ENCODE peak calls at places on chromosomes 6 and 20, in six cellular contexts. One of them, this sample, is unnamed.

GRCh38 chr6:30264731-30265130 is 51.5 kb upstream of the TRIM26 start:
- DNase-seq in astrocyte of the cerebellum: no peak
- DNase-seq in sigmoid colon: no peak
- DNase-seq in heart right ventricle: no peak
- DNase-seq in epithelial cell of esophagus: no peak
- DNase-seq in tibial artery: no peak
- DNase-seq in this sample: peak

GRCh38 chr20:2220298-2220697 is 75.5 kb upstream of the TGM3 start:
- DNase-seq in astrocyte of the cerebellum: no peak
- DNase-seq in sigmoid colon: no peak
- DNase-seq in heart right ventricle: no peak
- DNase-seq in epithelial cell of esophagus: no peak
- DNase-seq in tibial artery: no peak
- DNase-seq in this sample: no peak

GRCh38 chr6:33521790-33522091 is 58.3 kb downstream of the BAK1 start:
- DNase-seq in astrocyte of the cerebellum: no peak
- DNase-seq in sigmoid colon: no peak
- DNase-seq in heart right ventricle: no peak
- DNase-seq in epithelial cell of esophagus: no peak
- DNase-seq in tibial artery: no peak
- DNase-seq in this sample: no peak

GRCh38 chr20:47392015-47392720 is 35.7 kb upstream of the ZMYND8 start:
- DNase-seq in astrocyte of the cerebellum: no peak
- DNase-seq in sigmoid colon: no peak
- DNase-seq in heart right ventricle: no peak
- DNase-seq in epithelial cell of esophagus: peak
- DNase-seq in tibial artery: no peak
- DNase-seq in this sample: peak

GRCh38 chr6:71979911-71980310 is 93.6 kb downstream of the RIMS1 start:
- DNase-seq in astrocyte of the cerebellum: no peak
- DNase-seq in sigmoid colon: no peak
- DNase-seq in heart right ventricle: no peak
- DNase-seq in epithelial cell of esophagus: peak
- DNase-seq in tibial artery: no peak
- DNase-seq in this sample: no peak

GRCh38 chr6:92263864-92264263 is 1155.5 kb downstream of the EPHA7 start:
- DNase-seq in astrocyte of the cerebellum: no peak
- DNase-seq in sigmoid colon: no peak
- DNase-seq in heart right ventricle: no peak
- DNase-seq in epithelial cell of esophagus: peak
- DNase-seq in tibial artery: no peak
- DNase-seq in this sample: no peak

GRCh38 chr6:99514089-99514488 is 1.1 kb downstream of the USP45 start:
- DNase-seq in astrocyte of the cerebellum: no peak
- DNase-seq in sigmoid colon: no peak
- DNase-seq in heart right ventricle: no peak
- DNase-seq in epithelial cell of esophagus: no peak
- DNase-seq in tibial artery: no peak
- DNase-seq in this sample: peak

GRCh38 chr20:45450097-45450818 is 19.3 kb upstream of the WFDC2 start:
- DNase-seq in astrocyte of the cerebellum: peak
- DNase-seq in sigmoid colon: peak
- DNase-seq in heart right ventricle: no peak
- DNase-seq in epithelial cell of esophagus: peak
- DNase-seq in tibial artery: no peak
- DNase-seq in this sample: peak

GRCh38 chr6:11272491-11273192 is 40.2 kb upstream of the NEDD9 start:
- DNase-seq in astrocyte of the cerebellum: no peak
- DNase-seq in sigmoid colon: no peak
- DNase-seq in heart right ventricle: no peak
- DNase-seq in epithelial cell of esophagus: no peak
- DNase-seq in tibial artery: no peak
- DNase-seq in this sample: no peak

GRCh38 chr6:165186041-165186440 is 123.4 kb downstream of the C6orf118 start:
- DNase-seq in astrocyte of the cerebellum: no peak
- DNase-seq in sigmoid colon: no peak
- DNase-seq in heart right ventricle: no peak
- DNase-seq in epithelial cell of esophagus: no peak
- DNase-seq in tibial artery: no peak
- DNase-seq in this sample: no peak

GRCh38 chr6:143449731-143450452 is 603 bp downstream of the ADAT2 start:
- DNase-seq in astrocyte of the cerebellum: peak
- DNase-seq in sigmoid colon: no peak
- DNase-seq in heart right ventricle: peak
- DNase-seq in epithelial cell of esophagus: peak
- DNase-seq in tibial artery: no peak
- DNase-seq in this sample: peak

GRCh38 chr6:25907475-25908014 is 22.9 kb downstream of the SLC17A2 start:
- DNase-seq in astrocyte of the cerebellum: no peak
- DNase-seq in sigmoid colon: no peak
- DNase-seq in heart right ventricle: no peak
- DNase-seq in epithelial cell of esophagus: no peak
- DNase-seq in tibial artery: no peak
- DNase-seq in this sample: no peak

GRCh38 chr6:3837781-3838180 is 11.4 kb upstream of the FAM50B start:
- DNase-seq in astrocyte of the cerebellum: no peak
- DNase-seq in sigmoid colon: no peak
- DNase-seq in heart right ventricle: no peak
- DNase-seq in epithelial cell of esophagus: no peak
- DNase-seq in tibial artery: no peak
- DNase-seq in this sample: no peak

GRCh38 chr6:3226422-3227362 is 761 bp downstream of the TUBB2B start:
- DNase-seq in astrocyte of the cerebellum: no peak
- DNase-seq in sigmoid colon: no peak
- DNase-seq in heart right ventricle: no peak
- DNase-seq in epithelial cell of esophagus: no peak
- DNase-seq in tibial artery: no peak
- DNase-seq in this sample: peak

GRCh38 chr6:75930954-75931689 is 141.3 kb downstream of the IMPG1 start:
- DNase-seq in astrocyte of the cerebellum: no peak
- DNase-seq in sigmoid colon: no peak
- DNase-seq in heart right ventricle: no peak
- DNase-seq in epithelial cell of esophagus: no peak
- DNase-seq in tibial artery: no peak
- DNase-seq in this sample: peak

GRCh38 chr20:33647603-33648395 is 14.3 kb upstream of the C20orf144 start:
- DNase-seq in astrocyte of the cerebellum: peak
- DNase-seq in sigmoid colon: no peak
- DNase-seq in heart right ventricle: no peak
- DNase-seq in epithelial cell of esophagus: no peak
- DNase-seq in tibial artery: peak
- DNase-seq in this sample: peak

GRCh38 chr20:61908057-61909026 is 157.3 kb downstream of the TAF4 start:
- DNase-seq in astrocyte of the cerebellum: no peak
- DNase-seq in sigmoid colon: no peak
- DNase-seq in heart right ventricle: no peak
- DNase-seq in epithelial cell of esophagus: no peak
- DNase-seq in tibial artery: no peak
- DNase-seq in this sample: no peak

GRCh38 chr6:51790946-51791345 is 296.5 kb downstream of the PKHD1 start:
- DNase-seq in astrocyte of the cerebellum: no peak
- DNase-seq in sigmoid colon: no peak
- DNase-seq in heart right ventricle: no peak
- DNase-seq in epithelial cell of esophagus: no peak
- DNase-seq in tibial artery: no peak
- DNase-seq in this sample: no peak

GRCh38 chr6:29724937-29725869 is 2.0 kb downstream of the HLA-F start:
- DNase-seq in astrocyte of the cerebellum: no peak
- DNase-seq in sigmoid colon: no peak
- DNase-seq in heart right ventricle: no peak
- DNase-seq in epithelial cell of esophagus: no peak
- DNase-seq in tibial artery: peak
- DNase-seq in this sample: no peak

GRCh38 chr6:54899986-54900385 is 53.4 kb downstream of the FAM83B start:
- DNase-seq in astrocyte of the cerebellum: no peak
- DNase-seq in sigmoid colon: no peak
- DNase-seq in heart right ventricle: no peak
- DNase-seq in epithelial cell of esophagus: no peak
- DNase-seq in tibial artery: no peak
- DNase-seq in this sample: no peak

GRCh38 chr20:8291873-8292272 is 159.8 kb downstream of the PLCB1 start:
- DNase-seq in astrocyte of the cerebellum: peak
- DNase-seq in sigmoid colon: no peak
- DNase-seq in heart right ventricle: no peak
- DNase-seq in epithelial cell of esophagus: no peak
- DNase-seq in tibial artery: no peak
- DNase-seq in this sample: peak

GRCh38 chr6:92364948-92365386 is 1054.4 kb downstream of the EPHA7 start:
- DNase-seq in astrocyte of the cerebellum: no peak
- DNase-seq in sigmoid colon: no peak
- DNase-seq in heart right ventricle: no peak
- DNase-seq in epithelial cell of esophagus: no peak
- DNase-seq in tibial artery: no peak
- DNase-seq in this sample: no peak

GRCh38 chr6:151609146-151609962 is 115.5 kb downstream of the CCDC170 start:
- DNase-seq in astrocyte of the cerebellum: no peak
- DNase-seq in sigmoid colon: peak
- DNase-seq in heart right ventricle: peak
- DNase-seq in epithelial cell of esophagus: no peak
- DNase-seq in tibial artery: peak
- DNase-seq in this sample: no peak

GRCh38 chr20:20820104-20820503 is 107.7 kb upstream of the RALGAPA2 start:
- DNase-seq in astrocyte of the cerebellum: no peak
- DNase-seq in sigmoid colon: no peak
- DNase-seq in heart right ventricle: no peak
- DNase-seq in epithelial cell of esophagus: no peak
- DNase-seq in tibial artery: no peak
- DNase-seq in this sample: no peak

GRCh38 chr6:25991785-25992412 is 29.3 kb downstream of the TRIM38 start:
- DNase-seq in astrocyte of the cerebellum: peak
- DNase-seq in sigmoid colon: peak
- DNase-seq in heart right ventricle: peak
- DNase-seq in epithelial cell of esophagus: peak
- DNase-seq in tibial artery: peak
- DNase-seq in this sample: peak

GRCh38 chr6:149140137-149140909 is 177.2 kb upstream of the TAB2 start:
- DNase-seq in astrocyte of the cerebellum: no peak
- DNase-seq in sigmoid colon: no peak
- DNase-seq in heart right ventricle: no peak
- DNase-seq in epithelial cell of esophagus: no peak
- DNase-seq in tibial artery: no peak
- DNase-seq in this sample: no peak

GRCh38 chr20:34268145-34268544 is 26.9 kb downstream of the ASIP start:
- DNase-seq in astrocyte of the cerebellum: no peak
- DNase-seq in sigmoid colon: peak
- DNase-seq in heart right ventricle: no peak
- DNase-seq in epithelial cell of esophagus: no peak
- DNase-seq in tibial artery: no peak
- DNase-seq in this sample: no peak

GRCh38 chr20:62156592-62157386 is 13.2 kb downstream of the SS18L1 start:
- DNase-seq in astrocyte of the cerebellum: no peak
- DNase-seq in sigmoid colon: no peak
- DNase-seq in heart right ventricle: peak
- DNase-seq in epithelial cell of esophagus: peak
- DNase-seq in tibial artery: no peak
- DNase-seq in this sample: peak

GRCh38 chr6:30880563-30881252 is 3.6 kb upstream of the DDR1 start:
- DNase-seq in astrocyte of the cerebellum: no peak
- DNase-seq in sigmoid colon: no peak
- DNase-seq in heart right ventricle: no peak
- DNase-seq in epithelial cell of esophagus: no peak
- DNase-seq in tibial artery: no peak
- DNase-seq in this sample: no peak

GRCh38 chr6:148398686-148399085 is 56.0 kb downstream of the SASH1 start:
- DNase-seq in astrocyte of the cerebellum: no peak
- DNase-seq in sigmoid colon: no peak
- DNase-seq in heart right ventricle: no peak
- DNase-seq in epithelial cell of esophagus: no peak
- DNase-seq in tibial artery: no peak
- DNase-seq in this sample: no peak

GRCh38 chr6:45658958-45659357 is 281.2 kb upstream of the SUPT3H start:
- DNase-seq in astrocyte of the cerebellum: no peak
- DNase-seq in sigmoid colon: no peak
- DNase-seq in heart right ventricle: no peak
- DNase-seq in epithelial cell of esophagus: no peak
- DNase-seq in tibial artery: no peak
- DNase-seq in this sample: no peak

GRCh38 chr6:28542440-28543293 is 17.0 kb downstream of the GPX5 start:
- DNase-seq in astrocyte of the cerebellum: peak
- DNase-seq in sigmoid colon: no peak
- DNase-seq in heart right ventricle: no peak
- DNase-seq in epithelial cell of esophagus: peak
- DNase-seq in tibial artery: no peak
- DNase-seq in this sample: peak
- H3K4me3 ChIP-seq in astrocyte of the cerebellum: peak
- H3K4me3 ChIP-seq in sigmoid colon: no peak
- H3K4me3 ChIP-seq in heart right ventricle: no peak
- H3K4me3 ChIP-seq in epithelial cell of esophagus: peak
- H3K4me3 ChIP-seq in tibial artery: no peak
- H3K4me3 ChIP-seq in this sample: peak

GRCh38 chr6:43703512-43704429 is 16.2 kb upstream of the MRPS18A start:
- DNase-seq in astrocyte of the cerebellum: no peak
- DNase-seq in sigmoid colon: no peak
- DNase-seq in heart right ventricle: no peak
- DNase-seq in epithelial cell of esophagus: no peak
- DNase-seq in tibial artery: no peak
- DNase-seq in this sample: no peak
- TF ChIP-seq CTCF in astrocyte of the cerebellum: no peak
- TF ChIP-seq CTCF in sigmoid colon: no peak
- TF ChIP-seq CTCF in heart right ventricle: no peak
- TF ChIP-seq CTCF in epithelial cell of esophagus: no peak
- TF ChIP-seq CTCF in tibial artery: no peak
- TF ChIP-seq CTCF in this sample: no peak

DNA sequence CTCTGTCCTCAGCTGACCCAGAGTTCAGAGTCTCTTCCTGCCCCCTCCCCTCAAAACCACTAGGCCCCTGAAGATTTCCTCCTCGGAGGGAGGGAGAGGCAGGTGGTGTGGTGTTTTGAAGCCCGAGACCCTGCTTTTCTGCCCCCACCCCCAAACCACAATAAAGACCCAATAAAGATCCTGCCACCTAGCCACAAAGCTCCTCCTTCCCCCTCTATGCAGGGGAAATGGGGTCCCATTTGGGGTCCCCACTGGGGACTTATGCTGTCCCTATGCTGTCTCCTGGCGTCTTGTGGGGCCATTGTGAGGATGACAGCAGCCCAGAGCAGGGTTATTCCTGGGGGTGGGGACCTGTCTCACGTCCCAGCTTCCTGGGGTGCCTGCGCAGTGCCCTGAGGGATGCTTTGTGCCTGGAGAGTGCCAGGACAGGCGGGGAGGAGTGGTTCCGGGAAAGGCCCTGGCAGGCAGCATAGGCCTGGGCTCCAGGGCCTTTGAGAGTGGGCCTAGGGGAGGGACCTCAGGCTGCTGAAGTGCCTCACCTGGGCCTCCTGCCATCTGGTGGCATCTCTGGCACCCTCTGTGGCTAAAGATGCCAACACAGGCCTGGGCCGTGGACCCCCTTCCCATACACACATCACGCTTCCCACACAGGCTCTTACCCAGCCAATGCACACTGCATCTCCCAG is 8.0 kb upstream of the ARMC12 start:
- DNase-seq in astrocyte of the cerebellum: no peak
- DNase-seq in sigmoid colon: peak
- DNase-seq in heart right ventricle: peak
- DNase-seq in epithelial cell of esophagus: peak
- DNase-seq in tibial artery: peak
- DNase-seq in this sample: no peak
- H3K4me3 ChIP-seq in astrocyte of the cerebellum: no peak
- H3K4me3 ChIP-seq in sigmoid colon: no peak
- H3K4me3 ChIP-seq in heart right ventricle: peak
- H3K4me3 ChIP-seq in epithelial cell of esophagus: no peak
- H3K4me3 ChIP-seq in tibial artery: peak
- H3K4me3 ChIP-seq in this sample: no peak

GRCh38 chr20:32439132-32439829 is 81.2 kb downstream of the ASXL1 start:
- DNase-seq in astrocyte of the cerebellum: peak
- DNase-seq in sigmoid colon: peak
- DNase-seq in heart right ventricle: no peak
- DNase-seq in epithelial cell of esophagus: no peak
- DNase-seq in tibial artery: no peak
- DNase-seq in this sample: peak
- TF ChIP-seq CTCF in astrocyte of the cerebellum: peak
- TF ChIP-seq CTCF in sigmoid colon: no peak
- TF ChIP-seq CTCF in heart right ventricle: no peak
- TF ChIP-seq CTCF in epithelial cell of esophagus: no peak
- TF ChIP-seq CTCF in tibial artery: no peak
- TF ChIP-seq CTCF in this sample: no peak